ENCODE peak calls at places on chromosomes 5 and 9, in eight cellular contexts. X, Z, L, O, B, K, S and E are unnamed samples.
A peak's percentile ranks its signal among the peaks of the same experiment; 100 is the strongest.

GRCh38 chr5:82694886-82695285 is 382.3 kb downstream of the TMEM167A start:
- DNase-seq in L (no peak), S (no peak), B (no peak), K (no peak), Z (no peak), X (no peak), O (peak; percentile 1), E (no peak)

GRCh38 chr5:95471922-95472321 is 80.8 kb downstream of the FAM81B start:
- DNase-seq in X (peak; percentile 30), Z (no peak), S (no peak), K (no peak), L (no peak), O (peak; percentile 13), B (no peak), E (no peak)

GRCh38 chr5:17113174-17113941 is 104.1 kb upstream of the BASP1 start:
- DNase-seq in X (peak; percentile 34), B (no peak), K (no peak), O (peak; percentile 82), Z (no peak), S (no peak), L (peak; percentile 84), E (no peak)

GRCh38 chr9:122383992-122384461 is 13.2 kb downstream of the PTGS1 start:
- DNase-seq in B (no peak), Z (no peak), O (peak; percentile 57), X (peak; percentile 70), S (no peak), L (no peak), K (no peak), E (no peak)

GRCh38 chr5:154849261-154849660 is 1.1 kb downstream of the FAXDC2 start:
- DNase-seq in S (no peak), K (no peak), X (no peak), L (no peak), B (no peak), O (no peak), Z (no peak), E (no peak)

GRCh38 chr9:122402403-122403268 is 31.8 kb downstream of the PTGS1 start:
- DNase-seq in B (no peak), O (peak; percentile 100), K (no peak), X (peak; percentile 92), Z (no peak), L (peak; percentile 51), S (no peak), E (no peak)

GRCh38 chr9:135792268-135793128 is 90.5 kb downstream of the KCNT1 start:
- DNase-seq in K (no peak), L (no peak), O (no peak), Z (no peak), S (no peak), X (no peak), B (no peak), E (no peak)

GRCh38 chr5:132775439-132776076 is 1.5 kb downstream of the SEPTIN8 start:
- DNase-seq in Z (no peak), X (peak; percentile 15), O (peak; percentile 30), B (no peak), K (no peak), L (peak; percentile 62), S (no peak), E (no peak)

GRCh38 chr5:174491761-174492350 is 232.5 kb upstream of the MSX2 start:
- DNase-seq in L (peak; percentile 42), X (no peak), B (no peak), Z (no peak), S (no peak), K (no peak), O (no peak), E (peak; percentile 18)

DNA sequence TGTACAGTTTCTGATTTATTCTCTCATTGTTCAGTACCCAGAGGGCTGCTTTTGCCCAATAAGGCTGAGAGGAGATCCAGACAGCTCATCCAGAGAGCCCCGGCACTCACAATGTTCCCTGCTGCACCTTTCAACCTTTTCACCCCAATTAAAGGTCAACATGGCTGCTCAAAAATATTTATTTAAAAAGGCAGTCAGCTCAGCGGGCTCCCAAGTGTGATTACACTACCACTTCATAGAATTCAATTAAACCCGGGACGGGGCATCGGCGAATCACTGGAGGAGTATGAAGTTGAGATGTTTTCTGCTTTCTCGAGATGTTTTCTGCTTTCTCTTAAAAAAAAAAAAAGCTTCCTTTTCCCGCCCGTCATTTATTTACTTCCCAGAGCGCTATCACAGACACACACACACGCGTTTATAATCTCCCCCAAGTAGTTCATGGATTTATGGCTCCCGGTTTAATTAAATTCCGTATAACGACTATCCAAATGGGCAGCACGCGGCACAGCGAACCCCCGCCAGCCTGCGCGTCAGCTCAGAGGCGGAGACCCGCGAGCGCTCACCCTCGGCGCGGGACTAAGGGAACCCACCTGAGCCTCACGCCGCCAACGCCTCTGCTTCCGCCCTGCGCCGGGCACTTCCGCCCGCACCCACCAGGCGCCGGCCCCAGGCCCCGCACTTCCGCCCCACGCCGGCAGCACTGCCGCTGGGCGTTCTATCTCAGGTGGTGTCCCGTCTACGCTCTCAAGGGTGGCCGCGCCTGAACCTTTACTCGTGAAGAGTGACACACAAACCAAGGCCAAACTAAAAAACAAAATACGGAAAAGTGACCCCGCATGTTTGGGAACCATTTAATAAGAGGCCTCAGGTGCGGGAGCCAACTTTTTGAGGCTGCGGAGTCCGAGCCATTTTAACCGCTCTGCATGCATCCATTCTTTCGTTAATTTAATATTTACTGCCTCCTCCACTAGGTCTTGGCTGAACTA is at the start of gene C5orf63:
- DNase-seq in O (peak; percentile 30), S (peak; percentile 54), B (peak; percentile 65), K (no peak), X (peak; percentile 28), Z (peak; percentile 56), L (no peak), E (peak; percentile 30)
- H3K4me3 ChIP-seq in O (peak within 1 kb of the TSS; percentile 68), S (peak within 1 kb of the TSS; percentile 67), B (peak within 1 kb of the TSS; percentile 73), K (peak within 1 kb of the TSS; percentile 49), X (peak within 1 kb of the TSS; percentile 94), Z (peak within 1 kb of the TSS; percentile 30), L (peak within 1 kb of the TSS; percentile 82), E (peak within 1 kb of the TSS; percentile 68)

DNA sequence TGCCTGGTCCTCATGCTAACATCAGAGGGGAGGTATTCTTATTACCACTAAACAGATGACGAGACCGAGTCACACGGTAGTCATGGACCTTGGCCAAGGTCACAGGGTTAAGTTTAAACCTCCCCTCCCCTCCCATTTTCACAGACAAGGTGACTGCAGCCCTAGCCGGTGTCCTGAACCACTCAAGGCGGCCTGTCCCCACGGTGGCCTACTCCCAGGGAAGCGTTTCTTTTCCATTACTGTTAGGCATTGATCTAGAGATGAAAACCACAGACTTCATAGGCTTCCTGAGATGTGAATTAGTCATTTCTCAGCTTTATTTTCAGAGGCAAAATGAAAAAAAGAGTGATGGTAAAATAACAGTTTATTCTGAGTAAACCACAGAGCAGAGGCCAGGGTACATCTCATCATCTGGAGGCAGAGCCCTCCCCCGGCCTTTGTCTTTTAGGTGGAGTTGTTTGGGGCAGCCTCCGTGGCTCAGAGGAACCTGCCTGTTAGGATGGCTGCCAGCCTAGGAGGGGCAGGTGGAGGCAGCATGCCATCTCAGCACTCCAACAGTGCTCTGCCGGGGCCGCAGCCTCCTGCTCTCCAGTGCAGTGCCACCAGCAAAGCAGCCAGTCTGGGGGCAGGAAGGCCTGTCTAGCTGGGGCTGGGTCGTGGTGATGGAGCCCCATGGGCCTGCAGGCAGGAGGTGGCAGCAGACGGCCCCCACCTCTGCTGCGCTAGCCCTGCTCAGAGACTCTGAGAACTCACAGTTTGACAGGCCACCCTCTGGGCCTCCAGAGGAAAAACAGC is 71.2 kb downstream of the RAPGEF1 start:
- DNase-seq in S (peak; percentile 60), X (peak; percentile 58), L (no peak), B (no peak), Z (no peak), K (no peak), O (peak; percentile 56), E (no peak)
- TF ChIP-seq CTCF in S (no peak), X (no peak), L (no peak), B (no peak), Z (no peak), K (no peak), O (no peak), E (no peak)

GRCh38 chr9:33081128-33081851 is 4.8 kb upstream of the SMU1 start:
- DNase-seq in L (peak; percentile 56), K (no peak), O (peak; percentile 96), B (peak; percentile 28), S (peak; percentile 36), Z (peak; percentile 68), X (peak; percentile 79), E (peak; percentile 78)
- H3K4me3 ChIP-seq in L (no peak overlapping the region), K (no peak overlapping the region), O (peak overlapping the region; percentile 36), B (no peak overlapping the region), S (peak overlapping the region; percentile 16), Z (no peak overlapping the region), X (peak overlapping the region; percentile 14), E (peak overlapping the region; percentile 45)

GRCh38 chr5:165161204-165161603 is 1655.8 kb downstream of the MAT2B start:
- DNase-seq in B (no peak), X (no peak), O (no peak), Z (no peak), K (no peak), S (no peak), L (no peak), E (no peak)
- TF ChIP-seq CTCF in B (no peak), X (peak; percentile 4), O (peak; percentile 11), Z (no peak), K (no peak), S (no peak), L (peak; percentile 35), E (no peak)